ENCODE peak calls at places on chromosomes 5 and 9, in four cellular contexts. K is NCI-H345, T is lower leg skin, C is foreskin keratinocyte. V is an unnamed sample.

GRCh38 chr5:111722016-111722591 is 34.9 kb downstream of the NREP start:
- DNase-seq in K (no peak), T (no peak), C (no peak), V (no peak)

GRCh38 chr9:38362912-38363588 is 29.5 kb upstream of the ALDH1B1 start:
- DNase-seq in K (peak), T (peak), C (no peak), V (no peak)

GRCh38 chr9:116165912-116166311 is 12.3 kb downstream of the PAPPA start:
- DNase-seq in K (no peak), T (no peak), C (no peak), V (no peak)

GRCh38 chr5:122311400-122311887 is 593 bp upstream of the SNCAIP start:
- DNase-seq in K (peak), T (no peak), C (no peak), V (no peak)

GRCh38 chr5:73814234-73814846 is 188.3 kb downstream of the ARHGEF28 start:
- DNase-seq in K (no peak), T (no peak), C (no peak), V (no peak)

GRCh38 chr5:133423618-133424282 is 188.6 kb downstream of the FSTL4 start:
- DNase-seq in K (peak), T (peak), C (peak), V (peak)

GRCh38 chr5:175475248-175475647 is 3.1 kb upstream of the SFXN1 start:
- DNase-seq in K (no peak), T (no peak), C (no peak), V (no peak)

GRCh38 chr9:121883281-121884056 is 209.6 kb downstream of the TTLL11 start:
- DNase-seq in K (no peak), T (peak), C (no peak), V (no peak)

GRCh38 chr9:16255217-16255616 is 615.3 kb downstream of the BNC2 start:
- DNase-seq in K (no peak), T (peak), C (no peak), V (no peak)